ENCODE peak calls at places on chromosome 14, in four cellular contexts. Z, C, J and K are unnamed samples.

GRCh38 chr14:44287858-44288257 is 219.2 kb downstream of the FSCB start:
- DNase-seq in Z (no peak), J (no peak), C (no peak), K (no peak)

GRCh38 chr14:34043627-34044372 is 92.9 kb upstream of the EGLN3 start:
- DNase-seq in J (peak; percentile 99), Z (peak; percentile 81), C (peak; percentile 97), K (peak; percentile 88)

GRCh38 chr14:58944226-58944769 is 244.2 kb upstream of the DAAM1 start:
- DNase-seq in Z (no peak), C (no peak), J (no peak), K (no peak)

GRCh38 chr14:77980475-77981321 is 180.8 kb downstream of the ADCK1 start:
- DNase-seq in Z (no peak), C (no peak), J (no peak), K (no peak)

GRCh38 chr14:88706425-88706824 is 86.3 kb downstream of the EML5 start:
- DNase-seq in J (no peak), Z (no peak), C (no peak), K (no peak)

GRCh38 chr14:55103005-55103640 is 25.9 kb upstream of the LGALS3 start:
- DNase-seq in J (peak; percentile 95), Z (peak; percentile 84), C (peak; percentile 95), K (peak; percentile 98)

GRCh38 chr14:67583711-67584644 is 16.1 kb downstream of the PIGH start:
- DNase-seq in J (peak; percentile 58), Z (peak; percentile 72), C (no peak), K (peak; percentile 60)

GRCh38 chr14:77498984-77499527 is 440 bp upstream of the ISM2 start:
- DNase-seq in Z (no peak), J (peak; percentile 35), C (no peak), K (no peak)

GRCh38 chr14:36383674-36384421 is 63.4 kb upstream of the MBIP start:
- DNase-seq in C (no peak), J (no peak), Z (no peak), K (no peak)

GRCh38 chr14:59870277-59871165 is at the start of gene RTN1:
- DNase-seq in C (no peak), Z (no peak), J (no peak), K (no peak)

GRCh38 chr14:82661258-82661657 is 1127.6 kb upstream of the SEL1L start:
- DNase-seq in Z (no peak), C (no peak), J (no peak), K (no peak)

GRCh38 chr14:51552768-51553426 is 98.8 kb upstream of the FRMD6 start:
- DNase-seq in C (no peak), Z (no peak), J (no peak), K (no peak)

GRCh38 chr14:104555621-104556255 is 23.8 kb upstream of the C14orf180 start:
- DNase-seq in J (no peak), Z (no peak), C (no peak), K (no peak)

GRCh38 chr14:64170190-64170589 is 124.0 kb downstream of the ESR2 start:
- DNase-seq in J (no peak), C (peak; percentile 13), Z (no peak), K (no peak)

GRCh38 chr14:105348945-105349699 is 34.6 kb downstream of the PACS2 start:
- DNase-seq in C (no peak), Z (no peak), J (no peak), K (no peak)

GRCh38 chr14:36056846-36057245 is 119.7 kb downstream of the PTCSC3 start:
- DNase-seq in Z (no peak), J (no peak), C (no peak), K (no peak)

GRCh38 chr14:89408907-89409675 is 7.9 kb downstream of the FOXN3 start:
- DNase-seq in J (no peak), C (no peak), Z (no peak), K (no peak)

GRCh38 chr14:97788364-97788763 is 991.2 kb downstream of the VRK1 start:
- DNase-seq in J (no peak), C (no peak), Z (no peak), K (no peak)

GRCh38 chr14:74945852-74946658 is 9.3 kb downstream of the PGF start:
- DNase-seq in C (no peak), Z (peak; percentile 86), J (peak; percentile 84), K (peak; percentile 91)

GRCh38 chr14:68143341-68143807 is 323.8 kb downstream of the RAD51B start:
- DNase-seq in C (no peak), J (no peak), Z (no peak), K (no peak)

GRCh38 chr14:67734675-67735074 is 33.0 kb downstream of the RDH12 start:
- DNase-seq in J (no peak), C (no peak), Z (no peak), K (no peak)

GRCh38 chr14:63344336-63344735 is 25.6 kb upstream of the GPHB5 start:
- DNase-seq in C (no peak), Z (no peak), J (no peak), K (no peak)

GRCh38 chr14:42185718-42186117 is 579.0 kb downstream of the LRFN5 start:
- DNase-seq in J (no peak), Z (no peak), C (no peak), K (no peak)

GRCh38 chr14:25048170-25049126 is 1.5 kb downstream of the STXBP6 start:
- DNase-seq in C (no peak), J (no peak), Z (peak; percentile 39), K (peak; percentile 44)

GRCh38 chr14:71918955-71919354 is 13.3 kb upstream of the RGS6 start:
- DNase-seq in Z (no peak), J (no peak), C (no peak), K (no peak)

GRCh38 chr14:52043690-52044089 is 25.2 kb downstream of the NID2 start:
- DNase-seq in J (peak; percentile 21), Z (peak; percentile 28), C (no peak), K (no peak)

GRCh38 chr14:95155044-95155443 is 2.3 kb downstream of the DICER1 start:
- DNase-seq in Z (peak; percentile 4), C (no peak), J (no peak), K (no peak)

GRCh38 chr14:36442824-36443241 is 77.2 kb downstream of the NKX2-1 start:
- DNase-seq in C (no peak), Z (no peak), J (no peak), K (no peak)

GRCh38 chr14:72463291-72463866 is 430.5 kb downstream of the DPF3 start:
- DNase-seq in C (no peak), Z (no peak), J (no peak), K (peak; percentile 1)

GRCh38 chr14:101709962-101710891 is 51.3 kb upstream of the PPP2R5C start:
- DNase-seq in J (peak; percentile 39), Z (peak; percentile 84), C (no peak), K (peak; percentile 88)

DNA sequence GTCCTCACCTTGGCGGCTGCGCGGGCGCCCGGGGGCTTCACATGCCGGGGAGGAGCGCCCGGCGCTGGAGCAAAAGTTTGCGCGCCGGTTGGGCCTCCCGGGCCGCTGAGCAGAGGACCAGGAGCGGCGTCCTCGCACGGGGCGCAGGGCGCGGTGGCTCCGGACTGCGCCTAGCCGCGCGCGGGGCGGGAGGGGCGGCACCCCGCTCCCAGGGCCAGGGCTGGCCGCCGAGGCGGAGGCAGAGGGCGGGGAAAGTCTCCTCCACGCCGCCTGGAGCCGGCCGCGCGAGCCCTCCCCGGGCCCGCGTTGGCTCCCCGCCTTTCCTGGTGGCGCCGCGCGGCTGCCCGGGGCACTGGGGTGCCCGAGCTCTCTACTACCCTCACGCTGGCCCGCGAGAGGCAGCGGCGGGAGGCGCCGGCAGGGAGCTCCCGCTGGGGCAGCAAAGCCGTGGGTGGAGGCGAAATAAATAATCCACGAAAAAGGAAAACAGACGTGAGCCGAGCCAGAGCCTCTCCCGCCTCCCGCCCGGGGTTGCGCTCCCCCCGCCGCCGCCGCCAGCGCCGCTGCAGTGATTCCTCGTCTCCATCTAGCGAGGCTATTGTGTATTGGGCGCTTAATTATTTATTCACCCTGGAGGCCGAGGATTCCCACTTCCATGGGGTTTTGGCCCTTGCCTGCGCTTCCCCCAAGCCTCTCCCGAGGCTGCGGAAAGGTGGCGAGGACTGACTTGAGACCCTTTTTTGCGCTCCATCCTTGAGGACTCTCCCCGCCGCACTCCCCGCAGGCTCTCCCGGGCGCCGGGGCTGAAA is 476 bp upstream of the PRIMA1 start:
- DNase-seq in J (no peak), C (no peak), Z (no peak), K (no peak)
- H4K20me1 ChIP-seq in J (no peaks in the 10 kb centered on the region), C (no peaks in the 10 kb centered on the region), Z (no peaks in the 10 kb centered on the region), K (no peaks in the 10 kb centered on the region)

GRCh38 chr14:93961610-93962009 is 14.8 kb downstream of the ASB2 start:
- DNase-seq in J (no peak), C (no peak), Z (no peak), K (no peak)
- H3K4me3 ChIP-seq in J (no peak overlapping the region), C (no peak overlapping the region), Z (no peak overlapping the region), K (no peak overlapping the region)

DNA sequence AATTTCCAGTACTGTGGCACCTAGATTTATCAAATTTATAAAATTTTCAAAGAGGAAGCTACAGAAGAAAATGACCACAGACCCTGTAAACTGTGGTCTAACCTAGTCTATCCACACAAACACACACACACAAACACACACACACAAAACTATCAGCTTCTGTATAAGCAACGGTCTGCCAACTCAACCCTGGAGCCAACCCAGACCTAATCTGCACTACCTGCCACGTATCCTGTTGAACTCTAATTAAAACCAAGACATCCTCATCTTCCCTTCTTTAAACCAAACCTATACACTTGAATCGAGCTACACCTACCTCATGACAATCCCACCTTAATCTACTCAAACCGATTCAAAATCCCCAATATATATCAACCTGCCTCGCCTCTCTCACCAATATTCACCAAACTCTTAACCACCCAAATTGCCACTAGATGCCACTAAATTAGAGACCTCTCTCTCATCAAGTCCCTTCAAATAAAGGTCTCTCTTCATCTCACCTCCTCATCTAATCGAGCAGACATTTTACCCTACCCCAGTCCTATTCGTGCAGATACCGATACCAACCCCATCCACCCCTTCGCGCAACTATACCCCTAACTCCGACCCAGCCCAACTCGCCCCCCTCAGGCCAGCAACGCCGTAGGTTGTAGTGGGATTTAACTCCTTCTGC is 807 bp downstream of the ACIN1 start:
- DNase-seq in Z (no peak), C (no peak), J (no peak), K (no peak)
- TF ChIP-seq CTCF in Z (peak; percentile 46), C (peak; percentile 37), J (peak; percentile 77), K (no peak)

DNA sequence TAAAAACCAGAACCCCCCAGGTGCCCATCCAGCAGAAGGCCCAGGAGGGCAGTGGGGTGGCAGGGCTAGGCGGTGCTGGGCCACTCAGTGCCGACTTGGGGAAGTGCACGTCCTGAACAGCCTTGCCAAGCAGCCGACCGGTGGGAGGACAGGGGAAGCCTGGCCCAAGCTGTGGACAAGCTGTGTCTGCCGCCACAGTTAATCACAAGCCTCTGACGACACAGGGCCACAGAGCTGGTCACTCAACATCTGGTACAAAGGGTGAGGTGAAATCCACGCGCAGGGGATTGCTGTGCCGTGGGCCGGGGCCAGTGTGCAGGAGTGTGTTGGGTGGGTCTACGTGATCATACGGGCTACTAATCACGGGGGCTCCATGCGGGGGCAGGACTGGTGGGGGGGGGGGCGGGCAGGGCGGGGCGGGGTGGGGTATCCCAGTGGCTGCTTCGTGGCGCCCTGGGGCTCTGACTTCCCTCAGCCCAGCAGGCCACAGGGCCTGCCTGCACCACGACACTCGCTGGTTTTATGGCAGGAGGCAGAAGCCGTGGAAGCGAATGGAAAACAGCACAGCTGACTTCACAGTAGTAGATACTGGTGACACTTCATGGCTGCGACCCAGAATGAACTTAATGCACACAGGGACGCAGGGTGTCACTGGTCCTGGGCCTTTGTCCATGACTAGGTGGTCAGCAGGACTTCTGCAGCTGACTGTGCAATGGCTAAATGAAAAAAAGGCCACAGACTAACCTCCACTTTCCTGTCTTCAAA is 10.2 kb downstream of the AMN start:
- DNase-seq in Z (no peak), J (no peak), C (no peak), K (no peak)
- H4K20me1 ChIP-seq in Z (no peaks in the 10 kb centered on the region), J (no peaks in the 10 kb centered on the region), C (no peaks in the 10 kb centered on the region), K (peaks cover 7% of the 10 kb centered on the region)

GRCh38 chr14:81476816-81477215 is 56.8 kb downstream of the SEL1L start:
- DNase-seq in Z (no peak), J (no peak), C (no peak), K (no peak)
- H3K4me3 ChIP-seq in Z (no peak overlapping the region), J (no peak overlapping the region), C (no peak overlapping the region), K (no peak overlapping the region)